ENCODE peak calls at places on chromosome 2, in seven cellular contexts. One of them, this sample, is unnamed.

GRCh38 chr2:24123212-24124002 is at the start of the genes FAM228B and PFN4:
- DNase-seq in body of pancreas: peak
- DNase-seq in sigmoid colon: peak
- DNase-seq in A549: peak
- DNase-seq in heart left ventricle: peak
- DNase-seq in adrenal gland: peak
- DNase-seq in transverse colon: peak
- DNase-seq in this sample: peak

GRCh38 chr2:74894261-74895030 is 60.5 kb downstream of the HK2 start:
- DNase-seq in body of pancreas: no peak
- DNase-seq in sigmoid colon: no peak
- DNase-seq in A549: no peak
- DNase-seq in heart left ventricle: no peak
- DNase-seq in adrenal gland: no peak
- DNase-seq in transverse colon: no peak
- DNase-seq in this sample: peak

GRCh38 chr2:9558948-9559381 is 3.3 kb upstream of the ADAM17 start:
- DNase-seq in body of pancreas: no peak
- DNase-seq in sigmoid colon: no peak
- DNase-seq in A549: no peak
- DNase-seq in heart left ventricle: no peak
- DNase-seq in adrenal gland: no peak
- DNase-seq in transverse colon: no peak
- DNase-seq in this sample: no peak

GRCh38 chr2:206764673-206765241 is 371 bp downstream of the MDH1B start:
- DNase-seq in body of pancreas: no peak
- DNase-seq in sigmoid colon: no peak
- DNase-seq in A549: peak
- DNase-seq in heart left ventricle: no peak
- DNase-seq in adrenal gland: no peak
- DNase-seq in transverse colon: no peak
- DNase-seq in this sample: no peak

GRCh38 chr2:189763908-189764661 is 1.5 kb upstream of the OSGEPL1 start:
- DNase-seq in body of pancreas: no peak
- DNase-seq in sigmoid colon: no peak
- DNase-seq in A549: no peak
- DNase-seq in heart left ventricle: no peak
- DNase-seq in adrenal gland: no peak
- DNase-seq in transverse colon: no peak
- DNase-seq in this sample: no peak

GRCh38 chr2:120871881-120872620 is 136.4 kb downstream of the GLI2 start:
- DNase-seq in body of pancreas: no peak
- DNase-seq in sigmoid colon: peak
- DNase-seq in A549: no peak
- DNase-seq in heart left ventricle: no peak
- DNase-seq in adrenal gland: no peak
- DNase-seq in transverse colon: no peak
- DNase-seq in this sample: no peak

GRCh38 chr2:15636972-15637785 is 45.5 kb downstream of the DDX1 start:
- DNase-seq in body of pancreas: peak
- DNase-seq in sigmoid colon: no peak
- DNase-seq in A549: peak
- DNase-seq in heart left ventricle: peak
- DNase-seq in adrenal gland: peak
- DNase-seq in transverse colon: peak
- DNase-seq in this sample: peak

GRCh38 chr2:46462936-46463335 is 16.4 kb upstream of the TMEM247 start:
- DNase-seq in body of pancreas: no peak
- DNase-seq in sigmoid colon: no peak
- DNase-seq in A549: no peak
- DNase-seq in heart left ventricle: no peak
- DNase-seq in adrenal gland: no peak
- DNase-seq in transverse colon: no peak
- DNase-seq in this sample: no peak

GRCh38 chr2:149597050-149598013 is 9.8 kb upstream of the MMADHC start:
- DNase-seq in body of pancreas: peak
- DNase-seq in sigmoid colon: peak
- DNase-seq in A549: peak
- DNase-seq in heart left ventricle: peak
- DNase-seq in adrenal gland: peak
- DNase-seq in transverse colon: peak
- DNase-seq in this sample: peak

GRCh38 chr2:182542501-182543258 is 115.8 kb upstream of the PDE1A start:
- DNase-seq in body of pancreas: no peak
- DNase-seq in sigmoid colon: no peak
- DNase-seq in A549: no peak
- DNase-seq in heart left ventricle: no peak
- DNase-seq in adrenal gland: no peak
- DNase-seq in transverse colon: no peak
- DNase-seq in this sample: no peak

GRCh38 chr2:37156071-37156856 is 516 bp downstream of the EIF2AK2 start:
- DNase-seq in body of pancreas: peak
- DNase-seq in sigmoid colon: peak
- DNase-seq in A549: peak
- DNase-seq in heart left ventricle: peak
- DNase-seq in adrenal gland: peak
- DNase-seq in transverse colon: peak
- DNase-seq in this sample: peak

GRCh38 chr2:110853516-110853915 is 121.1 kb downstream of the ACOXL start:
- DNase-seq in body of pancreas: no peak
- DNase-seq in sigmoid colon: no peak
- DNase-seq in A549: peak
- DNase-seq in heart left ventricle: no peak
- DNase-seq in adrenal gland: peak
- DNase-seq in transverse colon: peak
- DNase-seq in this sample: no peak

GRCh38 chr2:225282858-225283693 is 116.4 kb upstream of the NYAP2 start:
- DNase-seq in body of pancreas: peak
- DNase-seq in sigmoid colon: no peak
- DNase-seq in A549: peak
- DNase-seq in heart left ventricle: no peak
- DNase-seq in adrenal gland: peak
- DNase-seq in transverse colon: no peak
- DNase-seq in this sample: no peak

GRCh38 chr2:179344280-179344961 is 79.8 kb upstream of the SESTD1 start:
- DNase-seq in body of pancreas: no peak
- DNase-seq in sigmoid colon: no peak
- DNase-seq in A549: no peak
- DNase-seq in heart left ventricle: no peak
- DNase-seq in adrenal gland: no peak
- DNase-seq in transverse colon: no peak
- DNase-seq in this sample: no peak

GRCh38 chr2:187220100-187220499 is 228.0 kb downstream of the CALCRL start:
- DNase-seq in body of pancreas: no peak
- DNase-seq in sigmoid colon: no peak
- DNase-seq in A549: no peak
- DNase-seq in heart left ventricle: no peak
- DNase-seq in adrenal gland: no peak
- DNase-seq in transverse colon: no peak
- DNase-seq in this sample: no peak

GRCh38 chr2:163132850-163133249 is 294.3 kb upstream of the KCNH7 start:
- DNase-seq in body of pancreas: no peak
- DNase-seq in sigmoid colon: no peak
- DNase-seq in A549: peak
- DNase-seq in heart left ventricle: no peak
- DNase-seq in adrenal gland: no peak
- DNase-seq in transverse colon: no peak
- DNase-seq in this sample: no peak

GRCh38 chr2:7930800-7931635 is 750.8 kb upstream of the ID2 start:
- DNase-seq in body of pancreas: no peak
- DNase-seq in sigmoid colon: peak
- DNase-seq in A549: no peak
- DNase-seq in heart left ventricle: peak
- DNase-seq in adrenal gland: peak
- DNase-seq in transverse colon: no peak
- DNase-seq in this sample: no peak

GRCh38 chr2:180625006-180625844 is 355.2 kb upstream of the UBE2E3 start:
- DNase-seq in body of pancreas: no peak
- DNase-seq in sigmoid colon: no peak
- DNase-seq in A549: no peak
- DNase-seq in heart left ventricle: no peak
- DNase-seq in adrenal gland: no peak
- DNase-seq in transverse colon: no peak
- DNase-seq in this sample: no peak

GRCh38 chr2:101609434-101609833 is 88.1 kb upstream of the MAP4K4 start:
- DNase-seq in body of pancreas: no peak
- DNase-seq in sigmoid colon: no peak
- DNase-seq in A549: no peak
- DNase-seq in heart left ventricle: no peak
- DNase-seq in adrenal gland: no peak
- DNase-seq in transverse colon: no peak
- DNase-seq in this sample: no peak

GRCh38 chr2:101717041-101717817 is 19.7 kb downstream of the MAP4K4 start:
- DNase-seq in body of pancreas: no peak
- DNase-seq in sigmoid colon: no peak
- DNase-seq in A549: no peak
- DNase-seq in heart left ventricle: no peak
- DNase-seq in adrenal gland: no peak
- DNase-seq in transverse colon: peak
- DNase-seq in this sample: no peak

GRCh38 chr2:182585430-182585829 is 130.6 kb upstream of the DNAJC10 start:
- DNase-seq in body of pancreas: no peak
- DNase-seq in sigmoid colon: no peak
- DNase-seq in A549: no peak
- DNase-seq in heart left ventricle: no peak
- DNase-seq in adrenal gland: no peak
- DNase-seq in transverse colon: no peak
- DNase-seq in this sample: no peak

GRCh38 chr2:105576440-105577241 is 168.1 kb upstream of the NCK2 start:
- DNase-seq in body of pancreas: no peak
- DNase-seq in sigmoid colon: no peak
- DNase-seq in A549: peak
- DNase-seq in heart left ventricle: no peak
- DNase-seq in adrenal gland: peak
- DNase-seq in transverse colon: no peak
- DNase-seq in this sample: no peak

GRCh38 chr2:170816499-170817246 is at the start of gene GAD1:
- DNase-seq in body of pancreas: peak
- DNase-seq in sigmoid colon: peak
- DNase-seq in A549: peak
- DNase-seq in heart left ventricle: peak
- DNase-seq in adrenal gland: peak
- DNase-seq in transverse colon: peak
- DNase-seq in this sample: peak
- TF ChIP-seq POLR2A in body of pancreas: no peak
- TF ChIP-seq POLR2A in sigmoid colon: no peak
- TF ChIP-seq POLR2A in A549: no peak
- TF ChIP-seq POLR2A in heart left ventricle: no peak
- TF ChIP-seq POLR2A in adrenal gland: peak
- TF ChIP-seq POLR2A in transverse colon: no peak
- TF ChIP-seq POLR2A in this sample: no peak

GRCh38 chr2:27050281-27050995 is 1.0 kb upstream of the AGBL5 start:
- DNase-seq in body of pancreas: peak
- DNase-seq in sigmoid colon: peak
- DNase-seq in A549: peak
- DNase-seq in heart left ventricle: peak
- DNase-seq in adrenal gland: peak
- DNase-seq in transverse colon: peak
- DNase-seq in this sample: peak
- TF ChIP-seq CTCF in body of pancreas: peak
- TF ChIP-seq CTCF in sigmoid colon: peak
- TF ChIP-seq CTCF in A549: no peak
- TF ChIP-seq CTCF in heart left ventricle: peak
- TF ChIP-seq CTCF in adrenal gland: peak
- TF ChIP-seq CTCF in transverse colon: peak
- TF ChIP-seq CTCF in this sample: no peak

DNA sequence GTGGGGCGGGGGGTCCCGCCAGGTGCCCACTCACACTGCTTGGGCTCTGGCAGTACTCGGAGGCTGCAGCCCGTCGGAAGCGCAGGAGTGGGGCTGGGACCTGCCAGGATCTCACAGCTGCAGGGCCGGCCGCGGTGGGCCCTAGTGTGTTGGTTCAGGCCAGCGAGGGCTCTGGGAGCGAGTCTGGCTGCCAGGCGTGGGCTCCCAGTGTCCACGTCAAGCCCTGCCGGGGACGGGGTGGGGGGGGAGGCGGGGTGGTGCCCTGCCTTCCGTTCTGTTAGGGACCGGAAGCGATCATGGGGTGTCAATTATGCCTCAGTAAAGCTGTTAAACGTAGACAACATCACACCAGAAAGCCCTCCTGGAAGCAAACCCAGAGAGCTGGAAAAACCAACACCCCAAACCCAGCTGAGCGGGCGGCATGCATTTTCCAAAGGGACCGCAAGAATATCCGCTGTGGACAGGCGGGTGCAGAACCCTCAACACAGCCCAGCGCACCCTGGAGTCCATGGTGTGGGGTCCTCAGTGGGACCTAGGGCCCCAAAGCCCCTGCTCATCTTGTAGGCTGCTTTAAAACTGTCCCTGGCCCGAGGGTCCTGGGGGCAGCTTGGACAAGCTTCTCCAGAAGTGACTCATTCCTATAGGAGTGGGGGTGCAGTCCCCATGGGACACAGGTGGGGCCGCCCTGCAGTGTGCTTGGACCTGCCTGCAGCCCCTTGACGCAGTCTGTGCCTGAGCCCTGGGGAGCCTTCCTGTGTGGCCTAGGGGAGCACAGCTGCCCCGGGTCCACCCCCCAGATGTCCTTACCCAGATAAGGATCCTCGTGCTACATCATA is 1.3 kb upstream of the HS6ST1 start:
- DNase-seq in body of pancreas: peak
- DNase-seq in sigmoid colon: peak
- DNase-seq in A549: no peak
- DNase-seq in heart left ventricle: no peak
- DNase-seq in adrenal gland: no peak
- DNase-seq in transverse colon: no peak
- DNase-seq in this sample: peak
- H3K4me3 ChIP-seq in body of pancreas: no peak
- H3K4me3 ChIP-seq in sigmoid colon: no peak
- H3K4me3 ChIP-seq in A549: no peak
- H3K4me3 ChIP-seq in heart left ventricle: no peak
- H3K4me3 ChIP-seq in adrenal gland: no peak
- H3K4me3 ChIP-seq in transverse colon: no peak
- H3K4me3 ChIP-seq in this sample: no peak

GRCh38 chr2:237737196-237737865 is 61.2 kb upstream of the RBM44 start:
- DNase-seq in body of pancreas: no peak
- DNase-seq in sigmoid colon: no peak
- DNase-seq in A549: no peak
- DNase-seq in heart left ventricle: no peak
- DNase-seq in adrenal gland: no peak
- DNase-seq in transverse colon: no peak
- DNase-seq in this sample: no peak
- TF ChIP-seq POLR2A in body of pancreas: no peak
- TF ChIP-seq POLR2A in sigmoid colon: no peak
- TF ChIP-seq POLR2A in A549: no peak
- TF ChIP-seq POLR2A in heart left ventricle: no peak
- TF ChIP-seq POLR2A in adrenal gland: no peak
- TF ChIP-seq POLR2A in transverse colon: no peak
- TF ChIP-seq POLR2A in this sample: no peak

DNA sequence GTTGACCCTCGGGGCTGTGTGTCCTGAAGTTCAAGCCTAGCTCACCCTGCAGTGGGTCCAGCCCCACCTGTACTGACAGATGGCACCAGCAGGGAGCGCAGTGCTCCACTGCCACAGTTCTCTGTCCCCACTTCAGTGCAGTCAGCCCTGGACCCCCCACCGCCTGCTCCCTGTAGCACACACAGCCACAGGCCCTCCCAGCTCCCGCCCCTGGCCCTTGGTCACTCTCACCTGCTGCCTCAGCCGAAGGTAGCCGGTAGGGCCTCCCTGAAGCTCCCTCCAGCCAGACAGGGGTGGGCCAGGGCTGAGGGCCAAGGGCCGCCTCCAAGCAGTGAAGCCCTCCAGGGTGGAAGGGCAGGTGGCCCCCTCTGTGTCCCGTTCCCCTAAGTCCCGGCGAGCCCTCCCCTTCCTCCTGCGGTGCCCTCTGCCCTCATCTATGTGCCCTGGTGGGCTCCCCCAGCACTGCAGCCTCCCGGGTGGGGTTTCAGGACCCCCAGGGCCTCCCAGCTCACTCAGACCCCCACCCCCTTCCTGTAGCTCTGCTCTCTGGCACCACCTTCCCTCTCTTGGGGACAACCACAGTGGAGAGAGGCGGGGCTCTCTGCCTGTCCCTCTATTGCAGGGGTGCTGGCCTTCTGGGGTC is 10.8 kb upstream of the ALPP start:
- DNase-seq in body of pancreas: no peak
- DNase-seq in sigmoid colon: peak
- DNase-seq in A549: no peak
- DNase-seq in heart left ventricle: no peak
- DNase-seq in adrenal gland: no peak
- DNase-seq in transverse colon: no peak
- DNase-seq in this sample: no peak
- TF ChIP-seq CTCF in body of pancreas: no peak
- TF ChIP-seq CTCF in sigmoid colon: no peak
- TF ChIP-seq CTCF in A549: peak
- TF ChIP-seq CTCF in heart left ventricle: no peak
- TF ChIP-seq CTCF in adrenal gland: no peak
- TF ChIP-seq CTCF in transverse colon: peak
- TF ChIP-seq CTCF in this sample: no peak